ENCODE peak calls at places on chromosomes 3 and 15, in six cellular contexts. One of them, this sample, is unnamed.

GRCh38 chr15:66115568-66116206 is 137.9 kb downstream of the MEGF11 start:
- DNase-seq in sigmoid colon: no peak
- DNase-seq in SJSA1: no peak
- DNase-seq in cardiac muscle cell: no peak
- DNase-seq in adipocyte: no peak
- DNase-seq in mammary epithelial cell: no peak
- DNase-seq in this sample: no peak

GRCh38 chr3:102715030-102715697 is 280.3 kb downstream of the ZPLD1 start:
- DNase-seq in sigmoid colon: no peak
- DNase-seq in SJSA1: peak
- DNase-seq in cardiac muscle cell: no peak
- DNase-seq in adipocyte: no peak
- DNase-seq in mammary epithelial cell: peak
- DNase-seq in this sample: no peak

GRCh38 chr15:79475312-79475711 is 43.2 kb downstream of the MINAR1 start:
- DNase-seq in sigmoid colon: no peak
- DNase-seq in SJSA1: no peak
- DNase-seq in cardiac muscle cell: no peak
- DNase-seq in adipocyte: peak
- DNase-seq in mammary epithelial cell: peak
- DNase-seq in this sample: peak

GRCh38 chr3:197008436-197009209 is 21.0 kb downstream of the MELTF start:
- DNase-seq in sigmoid colon: no peak
- DNase-seq in SJSA1: no peak
- DNase-seq in cardiac muscle cell: no peak
- DNase-seq in adipocyte: no peak
- DNase-seq in mammary epithelial cell: no peak
- DNase-seq in this sample: no peak

GRCh38 chr15:100718075-100718980 is 115.9 kb downstream of the ASB7 start:
- DNase-seq in sigmoid colon: peak
- DNase-seq in SJSA1: no peak
- DNase-seq in cardiac muscle cell: no peak
- DNase-seq in adipocyte: no peak
- DNase-seq in mammary epithelial cell: no peak
- DNase-seq in this sample: no peak

GRCh38 chr15:95669146-95669922 is 661.2 kb upstream of the NR2F2 start:
- DNase-seq in sigmoid colon: no peak
- DNase-seq in SJSA1: peak
- DNase-seq in cardiac muscle cell: peak
- DNase-seq in adipocyte: peak
- DNase-seq in mammary epithelial cell: no peak
- DNase-seq in this sample: peak

GRCh38 chr15:79185199-79185598 is 94.6 kb upstream of the RASGRF1 start:
- DNase-seq in sigmoid colon: no peak
- DNase-seq in SJSA1: no peak
- DNase-seq in cardiac muscle cell: no peak
- DNase-seq in adipocyte: no peak
- DNase-seq in mammary epithelial cell: no peak
- DNase-seq in this sample: no peak

GRCh38 chr3:15794303-15794771 is 3.4 kb downstream of the ANKRD28 start:
- DNase-seq in sigmoid colon: no peak
- DNase-seq in SJSA1: no peak
- DNase-seq in cardiac muscle cell: peak
- DNase-seq in adipocyte: peak
- DNase-seq in mammary epithelial cell: peak
- DNase-seq in this sample: peak

GRCh38 chr15:79872358-79873017 is 24.3 kb downstream of the MTHFS start:
- DNase-seq in sigmoid colon: no peak
- DNase-seq in SJSA1: no peak
- DNase-seq in cardiac muscle cell: peak
- DNase-seq in adipocyte: no peak
- DNase-seq in mammary epithelial cell: peak
- DNase-seq in this sample: peak

GRCh38 chr3:45860481-45860880 is 18.6 kb upstream of the LZTFL1 start:
- DNase-seq in sigmoid colon: no peak
- DNase-seq in SJSA1: no peak
- DNase-seq in cardiac muscle cell: no peak
- DNase-seq in adipocyte: no peak
- DNase-seq in mammary epithelial cell: no peak
- DNase-seq in this sample: no peak

GRCh38 chr15:82178061-82178460 is 84.5 kb downstream of the EFL1 start:
- DNase-seq in sigmoid colon: no peak
- DNase-seq in SJSA1: peak
- DNase-seq in cardiac muscle cell: peak
- DNase-seq in adipocyte: peak
- DNase-seq in mammary epithelial cell: peak
- DNase-seq in this sample: peak

GRCh38 chr3:56930706-56931105 is 129.0 kb upstream of the ARHGEF3 start:
- DNase-seq in sigmoid colon: no peak
- DNase-seq in SJSA1: peak
- DNase-seq in cardiac muscle cell: no peak
- DNase-seq in adipocyte: no peak
- DNase-seq in mammary epithelial cell: peak
- DNase-seq in this sample: no peak

GRCh38 chr3:64187065-64187959 is 38.0 kb downstream of the PRICKLE2 start:
- DNase-seq in sigmoid colon: peak
- DNase-seq in SJSA1: peak
- DNase-seq in cardiac muscle cell: peak
- DNase-seq in adipocyte: peak
- DNase-seq in mammary epithelial cell: peak
- DNase-seq in this sample: peak

GRCh38 chr3:59771760-59772159 is 721.9 kb upstream of the CFAP20DC start:
- DNase-seq in sigmoid colon: no peak
- DNase-seq in SJSA1: peak
- DNase-seq in cardiac muscle cell: peak
- DNase-seq in adipocyte: peak
- DNase-seq in mammary epithelial cell: peak
- DNase-seq in this sample: peak

GRCh38 chr3:40208251-40208650 is 101.3 kb upstream of the EIF1B start:
- DNase-seq in sigmoid colon: no peak
- DNase-seq in SJSA1: no peak
- DNase-seq in cardiac muscle cell: no peak
- DNase-seq in adipocyte: no peak
- DNase-seq in mammary epithelial cell: peak
- DNase-seq in this sample: no peak

GRCh38 chr15:90141646-90142045 is 39.4 kb upstream of the IDH2 start:
- DNase-seq in sigmoid colon: no peak
- DNase-seq in SJSA1: no peak
- DNase-seq in cardiac muscle cell: peak
- DNase-seq in adipocyte: peak
- DNase-seq in mammary epithelial cell: no peak
- DNase-seq in this sample: peak

GRCh38 chr3:16534914-16535301 is 21.4 kb upstream of the RFTN1 start:
- DNase-seq in sigmoid colon: no peak
- DNase-seq in SJSA1: no peak
- DNase-seq in cardiac muscle cell: no peak
- DNase-seq in adipocyte: no peak
- DNase-seq in mammary epithelial cell: no peak
- DNase-seq in this sample: no peak

GRCh38 chr15:35912196-35912595 is 366.2 kb upstream of the DPH6 start:
- DNase-seq in sigmoid colon: no peak
- DNase-seq in SJSA1: no peak
- DNase-seq in cardiac muscle cell: peak
- DNase-seq in adipocyte: peak
- DNase-seq in mammary epithelial cell: peak
- DNase-seq in this sample: peak

GRCh38 chr3:46706771-46707582 is 5.8 kb downstream of the TMIE start:
- DNase-seq in sigmoid colon: peak
- DNase-seq in SJSA1: no peak
- DNase-seq in cardiac muscle cell: no peak
- DNase-seq in adipocyte: no peak
- DNase-seq in mammary epithelial cell: no peak
- DNase-seq in this sample: no peak

GRCh38 chr15:67068724-67069400 is 3.5 kb downstream of the SMAD3 start:
- DNase-seq in sigmoid colon: no peak
- DNase-seq in SJSA1: peak
- DNase-seq in cardiac muscle cell: peak
- DNase-seq in adipocyte: peak
- DNase-seq in mammary epithelial cell: no peak
- DNase-seq in this sample: no peak

GRCh38 chr15:68290715-68291114 is 13.2 kb downstream of the FEM1B start:
- DNase-seq in sigmoid colon: no peak
- DNase-seq in SJSA1: no peak
- DNase-seq in cardiac muscle cell: no peak
- DNase-seq in adipocyte: no peak
- DNase-seq in mammary epithelial cell: no peak
- DNase-seq in this sample: no peak

GRCh38 chr15:53116169-53116568 is 326.0 kb upstream of the ONECUT1 start:
- DNase-seq in sigmoid colon: no peak
- DNase-seq in SJSA1: no peak
- DNase-seq in cardiac muscle cell: no peak
- DNase-seq in adipocyte: no peak
- DNase-seq in mammary epithelial cell: no peak
- DNase-seq in this sample: no peak

GRCh38 chr3:149180057-149180573 is 41.5 kb downstream of the CP start:
- DNase-seq in sigmoid colon: peak
- DNase-seq in SJSA1: peak
- DNase-seq in cardiac muscle cell: peak
- DNase-seq in adipocyte: peak
- DNase-seq in mammary epithelial cell: peak
- DNase-seq in this sample: peak

DNA sequence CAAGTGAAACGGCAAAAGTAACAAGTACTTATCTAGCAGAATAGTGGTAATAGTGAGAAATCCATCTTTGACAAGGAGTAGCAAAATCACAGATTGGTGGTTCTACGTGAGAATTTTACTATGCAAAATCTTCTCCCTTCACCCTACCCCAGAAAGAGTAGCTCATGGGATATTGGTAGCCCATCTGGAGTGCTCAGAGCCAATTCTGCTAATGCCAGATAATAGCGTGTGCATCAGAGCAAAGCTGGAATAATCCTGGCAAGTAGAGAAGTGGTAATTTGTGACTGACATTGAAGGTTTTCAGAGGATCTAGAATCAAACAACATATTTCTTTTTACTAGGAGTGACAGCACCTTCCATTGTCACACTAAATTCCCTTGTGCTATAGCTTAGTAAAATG is 192.9 kb downstream of the ZBBX start:
- DNase-seq in sigmoid colon: no peak
- DNase-seq in SJSA1: no peak
- DNase-seq in cardiac muscle cell: no peak
- DNase-seq in adipocyte: no peak
- DNase-seq in mammary epithelial cell: no peak
- DNase-seq in this sample: no peak
- H3K4me3 ChIP-seq in sigmoid colon: no peak
- H3K4me3 ChIP-seq in SJSA1: no peak
- H3K4me3 ChIP-seq in cardiac muscle cell: no peak
- H3K4me3 ChIP-seq in adipocyte: no peak
- H3K4me3 ChIP-seq in mammary epithelial cell: no peak
- H3K4me3 ChIP-seq in this sample: no peak

DNA sequence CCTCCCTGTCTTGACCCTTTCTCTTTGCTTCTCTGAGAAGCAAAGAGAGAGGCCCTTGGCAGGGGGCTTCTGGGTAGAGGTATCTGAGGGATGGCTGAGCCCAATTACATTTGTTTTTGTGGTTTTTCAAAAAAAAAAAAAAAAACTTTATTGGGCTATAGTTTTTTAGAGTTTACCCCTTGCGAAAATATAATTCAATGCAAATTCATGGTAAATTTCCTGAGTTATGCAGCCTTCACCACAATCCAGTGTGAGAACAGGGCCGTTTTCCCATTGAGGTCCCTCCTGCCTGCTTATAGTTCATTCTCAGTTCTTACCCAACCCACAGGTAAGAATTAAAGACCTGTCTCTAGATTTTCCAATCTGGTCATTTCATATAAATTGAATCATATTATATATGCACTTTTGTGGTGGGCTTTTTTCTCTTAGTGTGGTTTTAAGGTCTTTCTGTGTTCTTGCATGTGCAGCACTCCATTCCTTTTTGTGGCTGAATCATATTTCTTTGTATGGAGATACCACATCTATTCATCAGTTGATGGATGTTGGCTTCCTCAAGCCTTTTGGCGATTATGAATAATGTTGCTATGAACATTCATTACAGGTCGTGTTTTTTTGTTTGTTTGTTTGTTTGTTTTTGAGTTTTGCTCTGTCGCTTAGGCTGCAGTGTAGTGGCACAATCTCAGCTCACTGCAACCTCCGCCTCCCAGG is 2.7 kb downstream of the MCM2 start:
- DNase-seq in sigmoid colon: no peak
- DNase-seq in SJSA1: no peak
- DNase-seq in cardiac muscle cell: no peak
- DNase-seq in adipocyte: no peak
- DNase-seq in mammary epithelial cell: no peak
- DNase-seq in this sample: no peak
- H3K4me3 ChIP-seq in sigmoid colon: no peak
- H3K4me3 ChIP-seq in SJSA1: no peak
- H3K4me3 ChIP-seq in cardiac muscle cell: no peak
- H3K4me3 ChIP-seq in adipocyte: no peak
- H3K4me3 ChIP-seq in mammary epithelial cell: no peak
- H3K4me3 ChIP-seq in this sample: no peak

DNA sequence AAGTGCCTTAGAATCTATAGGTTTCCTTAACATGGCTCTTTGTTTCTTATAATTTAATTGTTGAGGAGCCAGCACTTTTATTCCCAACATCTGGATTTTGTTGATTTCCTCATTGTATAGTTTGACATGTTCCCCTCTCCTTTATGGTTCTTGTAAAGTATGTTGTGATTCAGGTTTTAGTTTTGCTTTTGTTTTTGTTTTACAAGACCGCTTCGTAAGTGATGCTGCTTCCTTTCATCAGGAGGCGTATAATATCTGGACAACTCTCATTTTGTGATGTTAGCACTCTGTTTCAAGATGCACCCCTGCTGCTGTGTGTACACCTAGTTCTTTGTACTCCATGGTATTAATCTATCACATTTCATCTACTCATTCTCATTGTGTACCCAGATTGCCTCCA is 48.7 kb downstream of the SLC49A4 start:
- DNase-seq in sigmoid colon: no peak
- DNase-seq in SJSA1: no peak
- DNase-seq in cardiac muscle cell: no peak
- DNase-seq in adipocyte: no peak
- DNase-seq in mammary epithelial cell: no peak
- DNase-seq in this sample: no peak
- H3K4me3 ChIP-seq in sigmoid colon: no peak
- H3K4me3 ChIP-seq in SJSA1: no peak
- H3K4me3 ChIP-seq in cardiac muscle cell: no peak
- H3K4me3 ChIP-seq in adipocyte: no peak
- H3K4me3 ChIP-seq in mammary epithelial cell: no peak
- H3K4me3 ChIP-seq in this sample: no peak

DNA sequence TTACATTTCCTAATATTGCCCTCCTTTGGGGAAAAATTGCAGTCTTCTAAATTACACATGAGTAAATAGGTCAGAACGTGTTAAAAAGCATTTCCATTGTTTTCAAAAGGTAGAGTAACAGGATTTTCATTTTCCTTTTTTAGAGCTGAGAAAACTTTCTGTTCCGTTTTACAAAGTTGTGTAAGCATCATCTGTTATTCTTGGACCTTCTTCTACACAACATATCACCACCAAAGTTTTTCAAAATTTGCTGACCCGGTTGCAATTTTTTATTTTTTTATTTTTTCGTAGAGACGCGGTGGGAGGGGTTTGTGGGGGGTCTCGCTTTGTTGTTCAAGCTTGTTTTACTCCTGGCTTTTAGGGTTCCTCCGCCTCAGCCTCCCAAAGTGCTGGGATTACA is 1.1 kb downstream of the CCDC39 start:
- DNase-seq in sigmoid colon: no peak
- DNase-seq in SJSA1: no peak
- DNase-seq in cardiac muscle cell: no peak
- DNase-seq in adipocyte: no peak
- DNase-seq in mammary epithelial cell: no peak
- DNase-seq in this sample: no peak
- H3K4me3 ChIP-seq in sigmoid colon: no peak
- H3K4me3 ChIP-seq in SJSA1: no peak
- H3K4me3 ChIP-seq in cardiac muscle cell: no peak
- H3K4me3 ChIP-seq in adipocyte: peak
- H3K4me3 ChIP-seq in mammary epithelial cell: no peak
- H3K4me3 ChIP-seq in this sample: no peak